ENCODE peak calls at places on chromosomes 7 and 10, in ten cellular contexts. One of them, this sample, is unnamed.

GRCh38 chr10:116444527-116445142 is 17.0 kb downstream of the PNLIPRP3 start:
- DNase-seq in foreskin fibroblast: peak
- DNase-seq in HCT116: peak
- DNase-seq in fibroblast of the aortic adventitia: peak
- DNase-seq in psoas muscle: no peak
- DNase-seq in left ventricle myocardium inferior: no peak
- DNase-seq in Caco-2: no peak
- DNase-seq in cardiac muscle cell: peak
- DNase-seq in PC-9: no peak
- DNase-seq in fibroblast of mammary gland: peak
- DNase-seq in this sample: peak

GRCh38 chr10:27534341-27534740 is 30.2 kb downstream of the RAB18 start:
- DNase-seq in foreskin fibroblast: no peak
- DNase-seq in HCT116: no peak
- DNase-seq in fibroblast of the aortic adventitia: no peak
- DNase-seq in psoas muscle: no peak
- DNase-seq in left ventricle myocardium inferior: no peak
- DNase-seq in Caco-2: no peak
- DNase-seq in cardiac muscle cell: no peak
- DNase-seq in PC-9: no peak
- DNase-seq in fibroblast of mammary gland: no peak
- DNase-seq in this sample: no peak

GRCh38 chr7:21616796-21617436 is 74.1 kb downstream of the DNAH11 start:
- DNase-seq in foreskin fibroblast: peak
- DNase-seq in HCT116: peak
- DNase-seq in fibroblast of the aortic adventitia: peak
- DNase-seq in psoas muscle: no peak
- DNase-seq in left ventricle myocardium inferior: no peak
- DNase-seq in Caco-2: no peak
- DNase-seq in cardiac muscle cell: no peak
- DNase-seq in PC-9: peak
- DNase-seq in fibroblast of mammary gland: peak
- DNase-seq in this sample: peak

GRCh38 chr10:125089486-125089885 is 70.9 kb downstream of the CTBP2 start:
- DNase-seq in foreskin fibroblast: peak
- DNase-seq in HCT116: no peak
- DNase-seq in fibroblast of the aortic adventitia: peak
- DNase-seq in psoas muscle: peak
- DNase-seq in left ventricle myocardium inferior: no peak
- DNase-seq in Caco-2: no peak
- DNase-seq in cardiac muscle cell: no peak
- DNase-seq in PC-9: no peak
- DNase-seq in fibroblast of mammary gland: no peak
- DNase-seq in this sample: peak

GRCh38 chr7:116231543-116232401 is 21.4 kb downstream of the TES start:
- DNase-seq in foreskin fibroblast: peak
- DNase-seq in HCT116: no peak
- DNase-seq in fibroblast of the aortic adventitia: peak
- DNase-seq in psoas muscle: no peak
- DNase-seq in left ventricle myocardium inferior: no peak
- DNase-seq in Caco-2: no peak
- DNase-seq in cardiac muscle cell: peak
- DNase-seq in PC-9: no peak
- DNase-seq in fibroblast of mammary gland: peak
- DNase-seq in this sample: peak

GRCh38 chr10:12717981-12718707 is 283.4 kb downstream of the CCDC3 start:
- DNase-seq in foreskin fibroblast: no peak
- DNase-seq in HCT116: no peak
- DNase-seq in fibroblast of the aortic adventitia: peak
- DNase-seq in psoas muscle: no peak
- DNase-seq in left ventricle myocardium inferior: no peak
- DNase-seq in Caco-2: no peak
- DNase-seq in cardiac muscle cell: no peak
- DNase-seq in PC-9: no peak
- DNase-seq in fibroblast of mammary gland: peak
- DNase-seq in this sample: peak

GRCh38 chr10:119737827-119738226 is 12.0 kb downstream of the INPP5F start:
- DNase-seq in foreskin fibroblast: peak
- DNase-seq in HCT116: peak
- DNase-seq in fibroblast of the aortic adventitia: peak
- DNase-seq in psoas muscle: no peak
- DNase-seq in left ventricle myocardium inferior: no peak
- DNase-seq in Caco-2: peak
- DNase-seq in cardiac muscle cell: no peak
- DNase-seq in PC-9: peak
- DNase-seq in fibroblast of mammary gland: peak
- DNase-seq in this sample: peak

GRCh38 chr10:22541900-22542299 is 172.5 kb downstream of the PIP4K2A start:
- DNase-seq in foreskin fibroblast: no peak
- DNase-seq in HCT116: no peak
- DNase-seq in fibroblast of the aortic adventitia: no peak
- DNase-seq in psoas muscle: no peak
- DNase-seq in left ventricle myocardium inferior: no peak
- DNase-seq in Caco-2: no peak
- DNase-seq in cardiac muscle cell: no peak
- DNase-seq in PC-9: no peak
- DNase-seq in fibroblast of mammary gland: no peak
- DNase-seq in this sample: no peak

GRCh38 chr7:1288390-1288995 is 55.8 kb downstream of the UNCX start:
- DNase-seq in foreskin fibroblast: no peak
- DNase-seq in HCT116: no peak
- DNase-seq in fibroblast of the aortic adventitia: no peak
- DNase-seq in psoas muscle: peak
- DNase-seq in left ventricle myocardium inferior: no peak
- DNase-seq in Caco-2: no peak
- DNase-seq in cardiac muscle cell: no peak
- DNase-seq in PC-9: no peak
- DNase-seq in fibroblast of mammary gland: no peak
- DNase-seq in this sample: no peak

GRCh38 chr7:1288996-1289551 is 56.4 kb downstream of the UNCX start:
- DNase-seq in foreskin fibroblast: no peak
- DNase-seq in HCT116: no peak
- DNase-seq in fibroblast of the aortic adventitia: no peak
- DNase-seq in psoas muscle: peak
- DNase-seq in left ventricle myocardium inferior: no peak
- DNase-seq in Caco-2: no peak
- DNase-seq in cardiac muscle cell: no peak
- DNase-seq in PC-9: no peak
- DNase-seq in fibroblast of mammary gland: no peak
- DNase-seq in this sample: no peak

GRCh38 chr7:1286946-1287628 is 54.4 kb downstream of the UNCX start:
- DNase-seq in foreskin fibroblast: no peak
- DNase-seq in HCT116: no peak
- DNase-seq in fibroblast of the aortic adventitia: no peak
- DNase-seq in psoas muscle: peak
- DNase-seq in left ventricle myocardium inferior: peak
- DNase-seq in Caco-2: no peak
- DNase-seq in cardiac muscle cell: no peak
- DNase-seq in PC-9: no peak
- DNase-seq in fibroblast of mammary gland: no peak
- DNase-seq in this sample: no peak

GRCh38 chr7:1285556-1286301 is 53.1 kb downstream of the UNCX start:
- DNase-seq in foreskin fibroblast: no peak
- DNase-seq in HCT116: no peak
- DNase-seq in fibroblast of the aortic adventitia: no peak
- DNase-seq in psoas muscle: peak
- DNase-seq in left ventricle myocardium inferior: peak
- DNase-seq in Caco-2: no peak
- DNase-seq in cardiac muscle cell: no peak
- DNase-seq in PC-9: no peak
- DNase-seq in fibroblast of mammary gland: no peak
- DNase-seq in this sample: no peak

GRCh38 chr7:1287629-1288225 is 55.1 kb downstream of the UNCX start:
- DNase-seq in foreskin fibroblast: no peak
- DNase-seq in HCT116: no peak
- DNase-seq in fibroblast of the aortic adventitia: no peak
- DNase-seq in psoas muscle: peak
- DNase-seq in left ventricle myocardium inferior: no peak
- DNase-seq in Caco-2: no peak
- DNase-seq in cardiac muscle cell: no peak
- DNase-seq in PC-9: no peak
- DNase-seq in fibroblast of mammary gland: no peak
- DNase-seq in this sample: no peak
- TF ChIP-seq CTCF in foreskin fibroblast: no peak
- TF ChIP-seq CTCF in HCT116: no peak
- TF ChIP-seq CTCF in fibroblast of the aortic adventitia: no peak
- TF ChIP-seq CTCF in psoas muscle: no peak
- TF ChIP-seq CTCF in left ventricle myocardium inferior: no peak
- TF ChIP-seq CTCF in Caco-2: no peak
- TF ChIP-seq CTCF in cardiac muscle cell: no peak
- TF ChIP-seq CTCF in PC-9: no peak
- TF ChIP-seq CTCF in fibroblast of mammary gland: no peak
- TF ChIP-seq CTCF in this sample: no peak

GRCh38 chr10:61000769-61001730 is 57.1 kb upstream of the RHOBTB1 start:
- DNase-seq in foreskin fibroblast: peak
- DNase-seq in HCT116: no peak
- DNase-seq in fibroblast of the aortic adventitia: no peak
- DNase-seq in psoas muscle: no peak
- DNase-seq in left ventricle myocardium inferior: no peak
- DNase-seq in Caco-2: peak
- DNase-seq in cardiac muscle cell: peak
- DNase-seq in PC-9: no peak
- DNase-seq in fibroblast of mammary gland: peak
- DNase-seq in this sample: peak

GRCh38 chr10:60998932-60999331 is 54.9 kb upstream of the RHOBTB1 start:
- DNase-seq in foreskin fibroblast: no peak
- DNase-seq in HCT116: no peak
- DNase-seq in fibroblast of the aortic adventitia: no peak
- DNase-seq in psoas muscle: no peak
- DNase-seq in left ventricle myocardium inferior: no peak
- DNase-seq in Caco-2: no peak
- DNase-seq in cardiac muscle cell: no peak
- DNase-seq in PC-9: no peak
- DNase-seq in fibroblast of mammary gland: no peak
- DNase-seq in this sample: no peak

GRCh38 chr10:61001731-61002122 is 57.7 kb upstream of the RHOBTB1 start:
- DNase-seq in foreskin fibroblast: no peak
- DNase-seq in HCT116: no peak
- DNase-seq in fibroblast of the aortic adventitia: no peak
- DNase-seq in psoas muscle: no peak
- DNase-seq in left ventricle myocardium inferior: no peak
- DNase-seq in Caco-2: peak
- DNase-seq in cardiac muscle cell: no peak
- DNase-seq in PC-9: no peak
- DNase-seq in fibroblast of mammary gland: no peak
- DNase-seq in this sample: no peak
- H3K4me3 ChIP-seq in foreskin fibroblast: peak
- H3K4me3 ChIP-seq in HCT116: peak
- H3K4me3 ChIP-seq in fibroblast of the aortic adventitia: no peak
- H3K4me3 ChIP-seq in psoas muscle: peak
- H3K4me3 ChIP-seq in left ventricle myocardium inferior: peak
- H3K4me3 ChIP-seq in Caco-2: peak
- H3K4me3 ChIP-seq in cardiac muscle cell: peak
- H3K4me3 ChIP-seq in PC-9: peak
- H3K4me3 ChIP-seq in fibroblast of mammary gland: peak
- H3K4me3 ChIP-seq in this sample: peak

GRCh38 chr7:117338020-117338419 is 15.2 kb upstream of the WNT2 start:
- DNase-seq in foreskin fibroblast: peak
- DNase-seq in HCT116: no peak
- DNase-seq in fibroblast of the aortic adventitia: peak
- DNase-seq in psoas muscle: no peak
- DNase-seq in left ventricle myocardium inferior: no peak
- DNase-seq in Caco-2: no peak
- DNase-seq in cardiac muscle cell: no peak
- DNase-seq in PC-9: no peak
- DNase-seq in fibroblast of mammary gland: peak
- DNase-seq in this sample: no peak

GRCh38 chr7:117332031-117332430 is 9.2 kb upstream of the WNT2 start:
- DNase-seq in foreskin fibroblast: no peak
- DNase-seq in HCT116: no peak
- DNase-seq in fibroblast of the aortic adventitia: no peak
- DNase-seq in psoas muscle: no peak
- DNase-seq in left ventricle myocardium inferior: no peak
- DNase-seq in Caco-2: no peak
- DNase-seq in cardiac muscle cell: no peak
- DNase-seq in PC-9: no peak
- DNase-seq in fibroblast of mammary gland: no peak
- DNase-seq in this sample: no peak

DNA sequence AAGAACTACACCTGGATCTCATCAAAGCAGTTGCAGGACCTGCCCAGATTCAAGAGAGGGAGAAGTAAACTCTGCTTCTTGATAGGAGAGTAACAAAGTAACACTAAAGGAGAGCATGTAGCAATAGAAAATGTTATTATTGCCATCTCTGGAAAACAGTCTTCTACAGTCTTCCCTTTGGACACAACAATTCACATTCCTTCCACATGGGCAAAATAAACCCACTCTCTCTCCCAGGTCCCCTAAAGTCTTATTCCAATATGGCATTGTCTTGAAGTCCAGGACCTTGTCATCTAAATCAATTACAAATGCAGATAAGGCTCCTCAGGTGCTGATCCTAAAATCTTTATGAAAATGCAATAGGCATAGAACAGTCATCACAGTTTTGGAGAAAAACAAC is 10.3 kb upstream of the WNT2 start:
- DNase-seq in foreskin fibroblast: no peak
- DNase-seq in HCT116: no peak
- DNase-seq in fibroblast of the aortic adventitia: no peak
- DNase-seq in psoas muscle: no peak
- DNase-seq in left ventricle myocardium inferior: no peak
- DNase-seq in Caco-2: no peak
- DNase-seq in cardiac muscle cell: no peak
- DNase-seq in PC-9: no peak
- DNase-seq in fibroblast of mammary gland: no peak
- DNase-seq in this sample: no peak
- TF ChIP-seq CTCF in foreskin fibroblast: no peak
- TF ChIP-seq CTCF in HCT116: peak
- TF ChIP-seq CTCF in fibroblast of the aortic adventitia: peak
- TF ChIP-seq CTCF in psoas muscle: no peak
- TF ChIP-seq CTCF in left ventricle myocardium inferior: no peak
- TF ChIP-seq CTCF in Caco-2: peak
- TF ChIP-seq CTCF in cardiac muscle cell: peak
- TF ChIP-seq CTCF in PC-9: no peak
- TF ChIP-seq CTCF in fibroblast of mammary gland: peak
- TF ChIP-seq CTCF in this sample: no peak

GRCh38 chr7:70458195-70458695 is 673.7 kb upstream of the GALNT17 start:
- DNase-seq in foreskin fibroblast: no peak
- DNase-seq in HCT116: no peak
- DNase-seq in fibroblast of the aortic adventitia: no peak
- DNase-seq in psoas muscle: no peak
- DNase-seq in left ventricle myocardium inferior: no peak
- DNase-seq in Caco-2: no peak
- DNase-seq in cardiac muscle cell: no peak
- DNase-seq in PC-9: no peak
- DNase-seq in fibroblast of mammary gland: no peak
- DNase-seq in this sample: peak

GRCh38 chr7:70455925-70456324 is 676.0 kb upstream of the GALNT17 start:
- DNase-seq in foreskin fibroblast: no peak
- DNase-seq in HCT116: no peak
- DNase-seq in fibroblast of the aortic adventitia: no peak
- DNase-seq in psoas muscle: no peak
- DNase-seq in left ventricle myocardium inferior: no peak
- DNase-seq in Caco-2: no peak
- DNase-seq in cardiac muscle cell: no peak
- DNase-seq in PC-9: no peak
- DNase-seq in fibroblast of mammary gland: no peak
- DNase-seq in this sample: no peak

GRCh38 chr7:70459546-70459945 is 672.4 kb upstream of the GALNT17 start:
- DNase-seq in foreskin fibroblast: no peak
- DNase-seq in HCT116: no peak
- DNase-seq in fibroblast of the aortic adventitia: no peak
- DNase-seq in psoas muscle: no peak
- DNase-seq in left ventricle myocardium inferior: no peak
- DNase-seq in Caco-2: peak
- DNase-seq in cardiac muscle cell: no peak
- DNase-seq in PC-9: no peak
- DNase-seq in fibroblast of mammary gland: no peak
- DNase-seq in this sample: no peak

GRCh38 chr7:70456729-70457128 is 675.2 kb upstream of the GALNT17 start:
- DNase-seq in foreskin fibroblast: no peak
- DNase-seq in HCT116: no peak
- DNase-seq in fibroblast of the aortic adventitia: no peak
- DNase-seq in psoas muscle: no peak
- DNase-seq in left ventricle myocardium inferior: no peak
- DNase-seq in Caco-2: no peak
- DNase-seq in cardiac muscle cell: no peak
- DNase-seq in PC-9: no peak
- DNase-seq in fibroblast of mammary gland: no peak
- DNase-seq in this sample: no peak

GRCh38 chr7:70457477-70458194 is 674.3 kb upstream of the GALNT17 start:
- DNase-seq in foreskin fibroblast: no peak
- DNase-seq in HCT116: no peak
- DNase-seq in fibroblast of the aortic adventitia: no peak
- DNase-seq in psoas muscle: no peak
- DNase-seq in left ventricle myocardium inferior: no peak
- DNase-seq in Caco-2: no peak
- DNase-seq in cardiac muscle cell: peak
- DNase-seq in PC-9: no peak
- DNase-seq in fibroblast of mammary gland: no peak
- DNase-seq in this sample: peak
- H3K4me3 ChIP-seq in foreskin fibroblast: no peak
- H3K4me3 ChIP-seq in HCT116: no peak
- H3K4me3 ChIP-seq in fibroblast of the aortic adventitia: no peak
- H3K4me3 ChIP-seq in psoas muscle: no peak
- H3K4me3 ChIP-seq in left ventricle myocardium inferior: no peak
- H3K4me3 ChIP-seq in Caco-2: no peak
- H3K4me3 ChIP-seq in cardiac muscle cell: no peak
- H3K4me3 ChIP-seq in PC-9: no peak
- H3K4me3 ChIP-seq in fibroblast of mammary gland: no peak
- H3K4me3 ChIP-seq in this sample: no peak

This sample was measured in astrocyte of the spinal cord.